ENCODE peak calls at places on chromosomes 1 and 21, in eight cellular contexts. G is MM.1S, J is mammary epithelial cell, Y is heart right ventricle, P is mucosa of descending colon, E is H9, Q is HCT116, B is RWPE2. H is an unnamed sample.
A peak's percentile ranks its signal among the peaks of the same experiment; 100 is the strongest.

GRCh38 chr1:14598498-14599172 is at the start of gene KAZN:
- DNase-seq in J (no peak), G (no peak), P (peak; percentile 28), B (no peak), E (peak; percentile 78), Q (no peak), Y (peak; percentile 15), H (peak; percentile 91)

GRCh38 chr1:244349103-244349531 is 102.6 kb downstream of the ADSS2 start:
- DNase-seq in P (no peak), E (peak; percentile 7), G (no peak), B (no peak), J (peak; percentile 33), Q (no peak), Y (no peak), H (peak; percentile 27)

GRCh38 chr1:3888301-3888700 is 11.8 kb downstream of the C1orf174 start:
- DNase-seq in Y (no peak), J (no peak), G (no peak), E (no peak), P (no peak), Q (no peak), B (no peak), H (no peak)

GRCh38 chr1:201385299-201385891 is 7.9 kb upstream of the TNNT2 start:
- DNase-seq in Q (no peak), J (peak; percentile 54), Y (peak; percentile 63), P (peak; percentile 86), E (peak; percentile 84), G (peak; percentile 58), B (no peak), H (peak; percentile 95)

GRCh38 chr1:42006093-42006492 is 87.4 kb upstream of the HIVEP3 start:
- DNase-seq in Q (no peak), E (no peak), J (no peak), Y (no peak), G (no peak), B (no peak), P (no peak), H (no peak)

GRCh38 chr21:42555756-42556438 is 42.2 kb downstream of the SLC37A1 start:
- DNase-seq in Q (no peak), E (no peak), G (no peak), B (no peak), Y (no peak), P (peak; percentile 21), J (no peak), H (no peak)

GRCh38 chr21:41368361-41369104 is 6.7 kb downstream of the MX2 start:
- DNase-seq in P (no peak), E (no peak), J (no peak), Q (no peak), Y (no peak), B (no peak), G (no peak), H (no peak)

GRCh38 chr1:89598450-89599331 is 34.2 kb upstream of the LRRC8C start:
- DNase-seq in Y (no peak), B (no peak), G (peak; percentile 23), Q (peak; percentile 26), J (peak; percentile 29), P (no peak), E (no peak), H (no peak)

GRCh38 chr1:84208935-84209334 is 64.9 kb downstream of the PRKACB start:
- DNase-seq in E (no peak), G (no peak), Q (no peak), P (no peak), J (peak; percentile 28), B (no peak), Y (no peak), H (no peak)

GRCh38 chr1:147515046-147515869 is 26.0 kb upstream of the BCL9 start:
- DNase-seq in Y (no peak), B (no peak), J (peak; percentile 64), G (peak; percentile 49), Q (peak; percentile 62), E (peak; percentile 46), P (no peak), H (peak; percentile 55)

GRCh38 chr1:165352442-165353293 is 3.8 kb downstream of the LMX1A start:
- DNase-seq in Y (no peak), P (peak; percentile 79), E (peak; percentile 65), G (no peak), J (no peak), Q (no peak), B (no peak), H (peak; percentile 82)

GRCh38 chr1:5238351-5239123 is 584.1 kb downstream of the AJAP1 start:
- DNase-seq in B (no peak), Y (no peak), P (no peak), J (no peak), E (no peak), Q (no peak), G (no peak), H (no peak)

GRCh38 chr1:102952400-102952799 is 155.9 kb downstream of the COL11A1 start:
- DNase-seq in E (no peak), P (no peak), Y (no peak), J (no peak), Q (no peak), B (no peak), G (no peak), H (no peak)

GRCh38 chr1:102954576-102954975 is 153.7 kb downstream of the COL11A1 start:
- DNase-seq in B (no peak), E (no peak), Q (no peak), Y (no peak), G (no peak), J (no peak), P (no peak), H (no peak)
- H3K9me3 ChIP-seq in B (no peaks in the 10 kb centered on the region), E (no peaks in the 10 kb centered on the region), Q (no peaks in the 10 kb centered on the region), Y (no peaks in the 10 kb centered on the region), G (no peaks in the 10 kb centered on the region), J (no peaks in the 10 kb centered on the region), P (no peaks in the 10 kb centered on the region), H (peaks cover 8% of the 10 kb centered on the region)

GRCh38 chr1:44784094-44785026 is 3.6 kb downstream of the BEST4 start:
- DNase-seq in P (no peak), B (no peak), J (peak; percentile 49), Y (no peak), Q (no peak), G (no peak), E (peak; percentile 61), H (peak; percentile 85)

GRCh38 chr1:44786138-44786840 is 1.7 kb downstream of the BEST4 start:
- DNase-seq in G (peak; percentile 27), Q (peak; percentile 45), J (peak; percentile 40), B (no peak), E (peak; percentile 88), P (peak; percentile 88), Y (peak; percentile 73), H (peak; percentile 95)

GRCh38 chr1:44785027-44785376 is 3.0 kb downstream of the BEST4 start:
- DNase-seq in Q (no peak), G (no peak), Y (no peak), E (no peak), B (no peak), P (no peak), J (no peak), H (peak; percentile 49)

GRCh38 chr1:44786841-44787426 is 1.0 kb downstream of the BEST4 start:
- DNase-seq in Q (no peak), B (no peak), Y (no peak), J (no peak), G (no peak), P (no peak), E (no peak), H (peak; percentile 46)

GRCh38 chr1:44785501-44786137 is 2.4 kb downstream of the BEST4 start:
- DNase-seq in Y (no peak), Q (no peak), B (no peak), E (no peak), G (no peak), J (no peak), P (no peak), H (peak; percentile 47)
- TF ChIP-seq CTCF in Y (no peak), Q (no peak), B (no peak), E (no peak), G (no peak), J (no peak), P (no peak), H (no peak)

GRCh38 chr1:47898156-47898825 is 98.9 kb downstream of the TRABD2B start:
- DNase-seq in B (no peak), P (no peak), Q (no peak), Y (no peak), E (peak; percentile 71), J (no peak), G (no peak), H (peak; percentile 85)
- H3K4me1 ChIP-seq in B (peaks cover 12% of the 10 kb centered on the region), P (no peaks in the 10 kb centered on the region), Q (peaks cover 11% of the 10 kb centered on the region), Y (no peaks in the 10 kb centered on the region), E (peaks cover 29% of the 10 kb centered on the region), J (peaks cover 19% of the 10 kb centered on the region), G (no peaks in the 10 kb centered on the region), H (peaks cover 17% of the 10 kb centered on the region)

GRCh38 chr21:21963911-21964310 is 965.7 kb downstream of the NCAM2 start:
- DNase-seq in B (no peak), Q (no peak), E (no peak), G (no peak), Y (no peak), J (no peak), P (no peak), H (no peak)

GRCh38 chr21:21973806-21974205 is 975.6 kb downstream of the NCAM2 start:
- DNase-seq in Y (no peak), P (no peak), B (no peak), E (peak; percentile 45), Q (no peak), J (no peak), G (no peak), H (peak; percentile 57)

GRCh38 chr21:21971384-21971783 is 973.2 kb downstream of the NCAM2 start:
- DNase-seq in J (no peak), G (no peak), P (no peak), E (no peak), Q (no peak), Y (no peak), B (no peak), H (no peak)

DNA sequence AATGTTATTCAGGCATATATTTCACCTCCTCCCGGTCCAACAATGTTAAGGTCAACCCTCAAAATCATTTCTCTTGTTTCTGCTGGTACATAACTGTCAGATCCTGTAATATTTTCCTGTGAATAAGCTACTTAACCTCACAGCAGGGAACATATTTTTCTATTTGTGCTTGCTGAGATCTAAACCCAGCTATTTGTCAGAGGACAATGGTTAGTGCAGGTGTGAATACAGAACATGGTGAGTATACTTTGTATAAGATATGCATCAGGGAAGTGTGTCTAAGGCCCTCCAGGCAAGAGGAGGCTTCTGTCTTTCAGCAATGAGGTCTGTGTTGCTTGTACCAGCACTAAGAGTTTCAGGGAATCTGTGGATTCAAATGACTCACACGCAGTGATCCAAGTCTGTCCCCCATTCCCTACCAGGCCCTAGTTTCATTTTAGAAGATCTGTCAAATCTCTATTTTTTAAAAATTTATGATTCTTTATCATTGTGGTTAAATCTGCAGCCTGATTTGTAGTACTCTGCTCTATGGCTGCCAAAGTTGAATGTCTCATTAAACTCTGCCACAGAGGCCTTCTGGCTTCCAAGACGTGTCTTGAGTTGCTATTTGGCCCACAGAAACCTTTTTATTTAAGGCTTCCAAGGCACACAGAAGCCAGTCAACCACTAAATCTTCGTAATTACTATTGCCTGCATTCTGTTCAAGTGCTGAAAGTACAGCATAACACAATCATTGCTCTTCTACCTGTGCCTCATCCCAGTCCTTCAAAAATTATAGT is 970.8 kb downstream of the NCAM2 start:
- DNase-seq in Q (no peak), P (no peak), J (no peak), Y (no peak), B (no peak), E (no peak), G (no peak), H (no peak)
- H3K9me3 ChIP-seq in Q (peaks cover 14% of the 10 kb centered on the region), P (peaks cover 8% of the 10 kb centered on the region), J (peaks cover 23% of the 10 kb centered on the region), Y (peaks cover 5% of the 10 kb centered on the region), B (no peaks in the 10 kb centered on the region), E (peaks cover 8% of the 10 kb centered on the region), G (no peaks in the 10 kb centered on the region), H (peaks cover 14% of the 10 kb centered on the region)